ENCODE peak calls at places on chromosomes 7 and 10, in eight cellular contexts. R, U, T, C, P, N, J and H are unnamed samples.

GRCh38 chr10:33134011-33134751 is 176.2 kb upstream of the ITGB1 start:
- DNase-seq in R (no peak), U (no peak), T (no peak), C (no peak), P (no peak), N (peak; percentile 70), J (peak; percentile 59), H (peak; percentile 92)

GRCh38 chr10:34647848-34648247 is 167.2 kb downstream of the PARD3 start:
- DNase-seq in R (no peak), U (no peak), T (no peak), C (no peak), P (no peak), N (no peak), J (no peak), H (no peak)

GRCh38 chr7:68321076-68321639 is 1277.1 kb upstream of the AUTS2 start:
- DNase-seq in R (no peak), U (peak; percentile 96), T (peak; percentile 27), C (no peak), P (no peak), N (no peak), J (no peak), H (no peak)

GRCh38 chr10:64867501-64867962 is 1346.3 kb downstream of the REEP3 start:
- DNase-seq in R (no peak), U (no peak), T (no peak), C (no peak), P (no peak), N (no peak), J (no peak), H (no peak)

GRCh38 chr10:14010083-14010551 is 320.6 kb downstream of the FRMD4A start:
- DNase-seq in R (no peak), U (no peak), T (peak; percentile 59), C (no peak), P (peak; percentile 38), N (peak; percentile 51), J (no peak), H (no peak)

GRCh38 chr10:110629680-110630191 is 14.4 kb upstream of the RBM20 start:
- DNase-seq in R (no peak), U (peak; percentile 92), T (no peak), C (no peak), P (no peak), N (peak; percentile 53), J (no peak), H (no peak)

GRCh38 chr10:73262105-73262730 is 9.8 kb upstream of the MRPS16 start:
- DNase-seq in R (no peak), U (no peak), T (no peak), C (no peak), P (no peak), N (no peak), J (no peak), H (no peak)

GRCh38 chr7:96069361-96069760 is 252.5 kb downstream of the SLC25A13 start:
- DNase-seq in R (no peak), U (peak; percentile 97), T (no peak), C (no peak), P (no peak), N (no peak), J (no peak), H (no peak)

GRCh38 chr7:16999541-17000266 is 117.9 kb upstream of the AGR3 start:
- DNase-seq in R (no peak), U (no peak), T (no peak), C (no peak), P (no peak), N (no peak), J (no peak), H (no peak)

GRCh38 chr10:94602729-94603515 is 57.3 kb downstream of the HELLS start:
- DNase-seq in R (no peak), U (no peak), T (no peak), C (no peak), P (no peak), N (no peak), J (no peak), H (no peak)

GRCh38 chr10:12221323-12222298 is 25.6 kb downstream of the CDC123 start:
- DNase-seq in R (no peak), U (no peak), T (no peak), C (no peak), P (peak; percentile 25), N (no peak), J (no peak), H (no peak)

GRCh38 chr10:124972637-124973036 is 30.7 kb downstream of the ZRANB1 start:
- DNase-seq in R (no peak), U (no peak), T (no peak), C (no peak), P (no peak), N (no peak), J (no peak), H (no peak)

GRCh38 chr10:114239117-114239993 is at the start of gene VWA2:
- DNase-seq in R (no peak), U (peak; percentile 65), T (peak; percentile 36), C (peak; percentile 76), P (peak; percentile 77), N (no peak), J (no peak), H (no peak)

GRCh38 chr7:98362517-98362916 is 38.4 kb downstream of the BAIAP2L1 start:
- DNase-seq in R (no peak), U (no peak), T (no peak), C (no peak), P (peak; percentile 16), N (no peak), J (no peak), H (no peak)

GRCh38 chr7:75628055-75628454 is 110.7 kb downstream of the HIP1 start:
- DNase-seq in R (no peak), U (no peak), T (no peak), C (no peak), P (no peak), N (no peak), J (no peak), H (no peak)

GRCh38 chr7:17304926-17305325 is 6.5 kb downstream of the AHR start:
- DNase-seq in R (no peak), U (peak; percentile 10), T (no peak), C (no peak), P (no peak), N (peak; percentile 28), J (no peak), H (no peak)

GRCh38 chr7:133433165-133433812 is 180.4 kb downstream of the EXOC4 start:
- DNase-seq in R (no peak), U (no peak), T (no peak), C (no peak), P (no peak), N (no peak), J (no peak), H (no peak)

GRCh38 chr10:119896937-119897336 is 4.4 kb downstream of the SEC23IP start:
- DNase-seq in R (no peak), U (no peak), T (no peak), C (no peak), P (no peak), N (peak; percentile 31), J (no peak), H (peak; percentile 62)

GRCh38 chr10:34526186-34526585 is 288.9 kb downstream of the PARD3 start:
- DNase-seq in R (no peak), U (no peak), T (no peak), C (no peak), P (no peak), N (peak; percentile 67), J (no peak), H (no peak)

GRCh38 chr7:12684186-12684585 is 3.2 kb upstream of the ARL4A start:
- DNase-seq in R (no peak), U (no peak), T (no peak), C (no peak), P (no peak), N (no peak), J (no peak), H (no peak)

GRCh38 chr10:62083413-62083794 is 181.9 kb downstream of the ARID5B start:
- DNase-seq in R (no peak), U (peak; percentile 41), T (no peak), C (no peak), P (no peak), N (peak; percentile 34), J (no peak), H (no peak)

GRCh38 chr10:5958680-5959079 is 18.7 kb downstream of the IL15RA start:
- DNase-seq in R (no peak), U (no peak), T (no peak), C (no peak), P (no peak), N (no peak), J (no peak), H (no peak)

GRCh38 chr7:112143151-112143550 is 63.0 kb downstream of the DOCK4 start:
- DNase-seq in R (no peak), U (no peak), T (no peak), C (no peak), P (no peak), N (no peak), J (no peak), H (no peak)

GRCh38 chr10:31808258-31809218 is 120.1 kb downstream of the ARHGAP12 start:
- DNase-seq in R (peak; percentile 2), U (peak; percentile 23), T (no peak), C (no peak), P (peak; percentile 47), N (peak; percentile 41), J (peak; percentile 1), H (no peak)

GRCh38 chr7:44881610-44882009 is 3.7 kb downstream of the PURB start:
- DNase-seq in R (no peak), U (peak; percentile 19), T (no peak), C (no peak), P (no peak), N (no peak), J (no peak), H (no peak)

GRCh38 chr10:55144001-55144400 is 343.0 kb upstream of the PCDH15 start:
- DNase-seq in R (no peak), U (no peak), T (no peak), C (no peak), P (no peak), N (no peak), J (no peak), H (no peak)

GRCh38 chr10:119616879-119617580 is 20.3 kb upstream of the TIAL1 start:
- DNase-seq in R (no peak), U (no peak), T (peak; percentile 21), C (no peak), P (peak; percentile 51), N (peak; percentile 65), J (no peak), H (no peak)

GRCh38 chr10:22476601-22477364 is 131.5 kb downstream of the SPAG6 start:
- DNase-seq in R (no peak), U (no peak), T (peak; percentile 58), C (no peak), P (peak; percentile 64), N (no peak), J (no peak), H (peak; percentile 27)

GRCh38 chr7:136183981-136184380 is 206.8 kb upstream of the MTPN start:
- DNase-seq in R (no peak), U (no peak), T (no peak), C (no peak), P (peak; percentile 66), N (no peak), J (no peak), H (no peak)

GRCh38 chr10:97401455-97401919 is 347 bp upstream of the RRP12 start:
- DNase-seq in R (no peak), U (no peak), T (no peak), C (no peak), P (peak; percentile 21), N (no peak), J (no peak), H (no peak)

GRCh38 chr10:119541459-119542356 is 811 bp downstream of the RGS10 start:
- DNase-seq in R (no peak), U (no peak), T (no peak), C (no peak), P (peak; percentile 49), N (peak; percentile 47), J (peak; percentile 33), H (no peak)

GRCh38 chr10:63798599-63799498 is 277.6 kb downstream of the REEP3 start:
- DNase-seq in R (no peak), U (no peak), T (no peak), C (no peak), P (peak; percentile 26), N (peak; percentile 92), J (no peak), H (no peak)

GRCh38 chr7:26574476-26574875 is 282.8 kb downstream of the SNX10 start:
- DNase-seq in R (no peak), U (no peak), T (no peak), C (no peak), P (no peak), N (peak; percentile 23), J (no peak), H (no peak)

GRCh38 chr7:151199196-151199874 is 11.0 kb downstream of the H2BK1 start:
- DNase-seq in R (no peak), U (no peak), T (peak; percentile 63), C (no peak), P (no peak), N (no peak), J (no peak), H (no peak)